ENCODE peak calls at places on chromosomes 5 and 9, in six cellular contexts. J, U, G, Y, L and E are unnamed samples.

GRCh38 chr9:116464987-116465571 is 222.0 kb upstream of the TRIM32 start:
- DNase-seq in U (no peak), J (no peak), L (no peak), Y (no peak), G (no peak), E (no peak)

GRCh38 chr9:129889936-129890717 is 54.9 kb downstream of the USP20 start:
- DNase-seq in L (no peak), U (no peak), Y (no peak), J (peak; percentile 80), G (peak; percentile 81), E (no peak)

GRCh38 chr9:98983295-98984268 is 39.9 kb downstream of the COL15A1 start:
- DNase-seq in J (no peak), Y (no peak), U (peak; percentile 95), L (no peak), G (no peak), E (no peak)

GRCh38 chr9:109022909-109023308 is 9.6 kb upstream of the CTNNAL1 start:
- DNase-seq in Y (no peak), G (no peak), U (no peak), J (no peak), L (no peak), E (no peak)

GRCh38 chr9:100427366-100428263 is 672 bp downstream of the MSANTD3 start:
- DNase-seq in Y (peak; percentile 65), L (peak; percentile 61), U (peak; percentile 70), G (peak; percentile 32), J (peak; percentile 68), E (no peak)

GRCh38 chr9:131734165-131734610 is 5.7 kb downstream of the RAPGEF1 start:
- DNase-seq in J (peak; percentile 92), G (peak; percentile 77), L (no peak), Y (no peak), U (no peak), E (no peak)

GRCh38 chr5:87412417-87413115 is at the start of gene CCNH:
- DNase-seq in U (peak; percentile 98), Y (peak; percentile 86), G (peak; percentile 98), J (peak; percentile 100), L (peak; percentile 97), E (peak; percentile 58)

GRCh38 chr9:34863426-34863825 is 94.7 kb upstream of the PHF24 start:
- DNase-seq in Y (no peak), U (no peak), L (no peak), J (no peak), G (no peak), E (no peak)

GRCh38 chr9:117622347-117622746 is 81.9 kb upstream of the TLR4 start:
- DNase-seq in J (no peak), Y (no peak), U (no peak), G (no peak), L (no peak), E (no peak)

GRCh38 chr9:105154723-105155191 is 89.7 kb upstream of the SLC44A1 start:
- DNase-seq in J (no peak), L (no peak), Y (no peak), U (peak; percentile 71), G (no peak), E (no peak)

GRCh38 chr5:35046754-35047153 is 995 bp downstream of the AGXT2 start:
- DNase-seq in U (peak; percentile 99), G (no peak), J (no peak), Y (no peak), L (no peak), E (no peak)

GRCh38 chr5:172179032-172179989 is 8.7 kb downstream of the STK10 start:
- DNase-seq in J (peak; percentile 76), G (peak; percentile 70), U (no peak), Y (no peak), L (no peak), E (no peak)

GRCh38 chr5:150139334-150139733 is 16.3 kb downstream of the PDGFRB start:
- DNase-seq in J (no peak), L (no peak), Y (no peak), G (no peak), U (peak; percentile 66), E (no peak)

DNA sequence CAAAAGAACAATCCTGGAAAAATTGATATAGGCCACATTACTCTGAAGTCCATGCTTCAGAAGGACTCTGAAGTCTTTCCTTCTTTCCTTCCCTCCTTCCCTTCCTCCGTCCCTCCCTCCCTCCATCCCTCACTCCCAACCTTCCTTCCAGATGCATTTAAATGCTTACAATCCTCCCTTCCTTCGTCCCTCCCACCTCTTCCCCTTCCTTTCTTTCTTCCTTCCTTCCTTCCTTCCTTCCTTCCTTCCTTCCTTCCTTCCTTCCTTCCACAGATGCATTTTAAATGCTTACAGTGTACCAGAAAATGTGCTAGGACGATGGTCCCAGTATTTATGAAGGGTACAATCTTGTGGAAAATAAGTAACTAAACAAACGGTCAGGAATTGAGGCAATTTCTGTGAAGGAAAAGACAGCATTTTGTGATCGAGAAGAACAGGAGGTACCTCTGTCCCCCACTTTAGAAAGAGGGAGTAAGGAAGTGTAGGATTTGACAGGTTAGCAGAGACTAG is 181.3 kb upstream of the TUT7 start:
- DNase-seq in U (no peak), G (no peak), J (no peak), Y (no peak), L (no peak), E (no peak)
- H3K27ac ChIP-seq in U (no peak overlapping the region), G (no peak overlapping the region), J (no peak overlapping the region), Y (no peak overlapping the region), L (no peak overlapping the region), E (no peak overlapping the region)

GRCh38 chr9:33180526-33181184 is 13.5 kb upstream of the B4GALT1 start:
- DNase-seq in U (peak; percentile 26), J (no peak), L (no peak), G (no peak), Y (no peak), E (no peak)
- H3K27ac ChIP-seq in U (no peak overlapping the region), J (no peak overlapping the region), L (no peak overlapping the region), G (no peak overlapping the region), Y (no peak overlapping the region), E (peak overlapping the region; percentile 62)

GRCh38 chr5:179346401-179346800 is 1.1 kb upstream of the ADAMTS2 start:
- DNase-seq in Y (no peak), G (no peak), L (no peak), U (no peak), J (no peak), E (no peak)
- H3K27ac ChIP-seq in Y (no peak overlapping the region), G (no peak overlapping the region), L (peak overlapping the region; percentile 25), U (no peak overlapping the region), J (no peak overlapping the region), E (no peak overlapping the region)

DNA sequence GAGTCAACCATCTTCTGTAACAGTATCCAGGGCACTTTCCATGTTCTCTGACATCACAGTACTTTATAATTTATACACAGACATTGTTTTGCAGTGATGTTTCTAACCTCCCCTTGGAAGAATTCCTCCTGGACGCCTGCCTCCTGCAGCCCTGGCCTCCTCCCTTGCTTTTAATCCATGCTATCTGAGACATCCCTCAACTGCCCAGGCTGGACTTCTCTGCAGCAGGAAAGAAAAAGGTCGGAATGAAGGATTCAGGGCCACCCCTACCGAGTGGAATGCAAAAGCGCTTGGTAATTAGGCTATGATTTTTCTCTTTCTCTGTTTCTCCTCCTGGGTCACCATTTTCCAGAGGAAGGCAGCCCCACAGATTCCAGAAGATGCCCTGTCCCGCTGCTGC is 47.0 kb upstream of the SHC3 start:
- DNase-seq in J (no peak), U (peak; percentile 59), L (no peak), G (no peak), Y (no peak), E (no peak)
- H3K27ac ChIP-seq in J (no peak overlapping the region), U (no peak overlapping the region), L (no peak overlapping the region), G (no peak overlapping the region), Y (no peak overlapping the region), E (no peak overlapping the region)

GRCh38 chr5:50593681-50594080 is 72.8 kb upstream of the PARP8 start:
- DNase-seq in Y (no peak), L (no peak), U (no peak), G (peak; percentile 29), J (peak; percentile 55), E (no peak)

DNA sequence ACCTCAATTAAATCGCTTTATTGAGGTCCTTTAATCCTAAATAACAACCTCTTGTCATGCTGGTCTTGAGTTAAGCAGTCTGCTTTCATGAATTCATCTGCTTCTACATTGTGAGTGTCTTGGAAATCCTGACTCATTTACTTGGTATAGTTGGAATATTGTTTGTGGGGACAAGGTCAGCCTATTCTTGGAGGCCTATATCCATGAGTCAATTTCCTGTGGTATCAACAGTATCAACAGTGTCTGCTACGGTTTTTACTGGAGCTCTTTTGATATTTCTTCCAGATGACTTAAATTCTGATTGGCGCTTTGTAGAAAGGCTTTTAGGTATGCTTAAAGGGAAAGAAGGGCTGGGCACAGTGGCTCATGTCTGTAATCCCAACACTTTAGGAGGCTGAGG is 71.2 kb upstream of the PARP8 start:
- DNase-seq in Y (no peak), J (no peak), G (no peak), U (peak; percentile 91), L (no peak), E (peak; percentile 33)
- H3K27ac ChIP-seq in Y (no peak overlapping the region), J (no peak overlapping the region), G (no peak overlapping the region), U (no peak overlapping the region), L (no peak overlapping the region), E (no peak overlapping the region)

GRCh38 chr5:68550031-68550430 is 334.5 kb downstream of the PIK3R1 start:
- DNase-seq in J (no peak), Y (no peak), G (no peak), L (no peak), U (no peak), E (no peak)
- H3K27ac ChIP-seq in J (no peak overlapping the region), Y (peak overlapping the region; percentile 69), G (no peak overlapping the region), L (no peak overlapping the region), U (no peak overlapping the region), E (no peak overlapping the region)

GRCh38 chr5:159657298-159657697 is 259.0 kb upstream of the ADRA1B start:
- DNase-seq in U (no peak), J (no peak), Y (no peak), L (no peak), G (no peak), E (no peak)
- H3K27ac ChIP-seq in U (no peak overlapping the region), J (no peak overlapping the region), Y (no peak overlapping the region), L (no peak overlapping the region), G (no peak overlapping the region), E (no peak overlapping the region)

GRCh38 chr9:5846080-5846479 is 13.2 kb upstream of the ERMP1 start:
- DNase-seq in L (no peak), G (no peak), Y (no peak), U (no peak), J (no peak), E (no peak)
- H3K27ac ChIP-seq in L (no peak overlapping the region), G (no peak overlapping the region), Y (no peak overlapping the region), U (no peak overlapping the region), J (no peak overlapping the region), E (no peak overlapping the region)

GRCh38 chr9:16680965-16681658 is 189.4 kb downstream of the BNC2 start:
- DNase-seq in U (peak; percentile 67), L (no peak), J (no peak), Y (no peak), G (no peak), E (no peak)
- H3K27ac ChIP-seq in U (peak overlapping the region; percentile 55), L (no peak overlapping the region), J (no peak overlapping the region), Y (no peak overlapping the region), G (no peak overlapping the region), E (no peak overlapping the region)